ENCODE peak calls at places on chromosomes 11 and 22, in eight cellular contexts. One of them, this sample, is unnamed.

GRCh38 chr11:116871248-116871647 is 33.8 kb upstream of the APOA1 start:
- DNase-seq in astrocyte of the cerebellum: peak
- DNase-seq in dorsolateral prefrontal cortex: no peak
- DNase-seq in naive thymus-derived CD4-positive, alpha-beta T cell: no peak
- DNase-seq in cardiac fibroblast: peak
- DNase-seq in psoas muscle: no peak
- DNase-seq in NB4: no peak
- DNase-seq in heart right ventricle: no peak
- DNase-seq in this sample: no peak

GRCh38 chr11:8719260-8720190 is 36.9 kb downstream of the RPL27A start:
- DNase-seq in astrocyte of the cerebellum: no peak
- DNase-seq in dorsolateral prefrontal cortex: no peak
- DNase-seq in naive thymus-derived CD4-positive, alpha-beta T cell: no peak
- DNase-seq in cardiac fibroblast: peak
- DNase-seq in psoas muscle: peak
- DNase-seq in NB4: no peak
- DNase-seq in heart right ventricle: peak
- DNase-seq in this sample: peak

GRCh38 chr11:64996710-64997380 is at the start of gene BATF2:
- DNase-seq in astrocyte of the cerebellum: no peak
- DNase-seq in dorsolateral prefrontal cortex: peak
- DNase-seq in naive thymus-derived CD4-positive, alpha-beta T cell: no peak
- DNase-seq in cardiac fibroblast: peak
- DNase-seq in psoas muscle: peak
- DNase-seq in NB4: peak
- DNase-seq in heart right ventricle: peak
- DNase-seq in this sample: no peak

GRCh38 chr11:62842171-62842717 is 2.9 kb upstream of the WDR74 start:
- DNase-seq in astrocyte of the cerebellum: no peak
- DNase-seq in dorsolateral prefrontal cortex: peak
- DNase-seq in naive thymus-derived CD4-positive, alpha-beta T cell: no peak
- DNase-seq in cardiac fibroblast: no peak
- DNase-seq in psoas muscle: peak
- DNase-seq in NB4: peak
- DNase-seq in heart right ventricle: peak
- DNase-seq in this sample: no peak

GRCh38 chr11:60127311-60127811 is 38.9 kb downstream of the MS4A2 start:
- DNase-seq in astrocyte of the cerebellum: no peak
- DNase-seq in dorsolateral prefrontal cortex: no peak
- DNase-seq in naive thymus-derived CD4-positive, alpha-beta T cell: no peak
- DNase-seq in cardiac fibroblast: no peak
- DNase-seq in psoas muscle: no peak
- DNase-seq in NB4: no peak
- DNase-seq in heart right ventricle: no peak
- DNase-seq in this sample: peak

GRCh38 chr11:124917115-124917637 is 1.9 kb upstream of the HEPN1 start:
- DNase-seq in astrocyte of the cerebellum: no peak
- DNase-seq in dorsolateral prefrontal cortex: peak
- DNase-seq in naive thymus-derived CD4-positive, alpha-beta T cell: no peak
- DNase-seq in cardiac fibroblast: peak
- DNase-seq in psoas muscle: no peak
- DNase-seq in NB4: no peak
- DNase-seq in heart right ventricle: no peak
- DNase-seq in this sample: no peak

GRCh38 chr11:34274712-34275398 is 83.0 kb downstream of the ABTB2 start:
- DNase-seq in astrocyte of the cerebellum: peak
- DNase-seq in dorsolateral prefrontal cortex: peak
- DNase-seq in naive thymus-derived CD4-positive, alpha-beta T cell: no peak
- DNase-seq in cardiac fibroblast: peak
- DNase-seq in psoas muscle: peak
- DNase-seq in NB4: no peak
- DNase-seq in heart right ventricle: peak
- DNase-seq in this sample: peak

GRCh38 chr22:44259366-44260215 is 53.2 kb downstream of the SHISAL1 start:
- DNase-seq in astrocyte of the cerebellum: no peak
- DNase-seq in dorsolateral prefrontal cortex: peak
- DNase-seq in naive thymus-derived CD4-positive, alpha-beta T cell: no peak
- DNase-seq in cardiac fibroblast: no peak
- DNase-seq in psoas muscle: no peak
- DNase-seq in NB4: no peak
- DNase-seq in heart right ventricle: no peak
- DNase-seq in this sample: no peak

GRCh38 chr11:64802370-64803162 is 448 bp downstream of the MAP4K2 start:
- DNase-seq in astrocyte of the cerebellum: no peak
- DNase-seq in dorsolateral prefrontal cortex: no peak
- DNase-seq in naive thymus-derived CD4-positive, alpha-beta T cell: no peak
- DNase-seq in cardiac fibroblast: no peak
- DNase-seq in psoas muscle: no peak
- DNase-seq in NB4: no peak
- DNase-seq in heart right ventricle: no peak
- DNase-seq in this sample: no peak

GRCh38 chr11:114120606-114121005 is 61.1 kb downstream of the ZBTB16 start:
- DNase-seq in astrocyte of the cerebellum: no peak
- DNase-seq in dorsolateral prefrontal cortex: no peak
- DNase-seq in naive thymus-derived CD4-positive, alpha-beta T cell: no peak
- DNase-seq in cardiac fibroblast: no peak
- DNase-seq in psoas muscle: no peak
- DNase-seq in NB4: no peak
- DNase-seq in heart right ventricle: no peak
- DNase-seq in this sample: no peak

GRCh38 chr11:47127213-47127612 is 49.5 kb downstream of the ARFGAP2 start:
- DNase-seq in astrocyte of the cerebellum: no peak
- DNase-seq in dorsolateral prefrontal cortex: no peak
- DNase-seq in naive thymus-derived CD4-positive, alpha-beta T cell: no peak
- DNase-seq in cardiac fibroblast: no peak
- DNase-seq in psoas muscle: no peak
- DNase-seq in NB4: no peak
- DNase-seq in heart right ventricle: no peak
- DNase-seq in this sample: no peak

GRCh38 chr11:59615132-59615636 is 390 bp downstream of the OSBP start:
- DNase-seq in astrocyte of the cerebellum: no peak
- DNase-seq in dorsolateral prefrontal cortex: peak
- DNase-seq in naive thymus-derived CD4-positive, alpha-beta T cell: peak
- DNase-seq in cardiac fibroblast: no peak
- DNase-seq in psoas muscle: peak
- DNase-seq in NB4: peak
- DNase-seq in heart right ventricle: peak
- DNase-seq in this sample: no peak

GRCh38 chr22:26669060-26669481 is 11.7 kb downstream of the MIAT start:
- DNase-seq in astrocyte of the cerebellum: no peak
- DNase-seq in dorsolateral prefrontal cortex: no peak
- DNase-seq in naive thymus-derived CD4-positive, alpha-beta T cell: no peak
- DNase-seq in cardiac fibroblast: peak
- DNase-seq in psoas muscle: no peak
- DNase-seq in NB4: peak
- DNase-seq in heart right ventricle: no peak
- DNase-seq in this sample: no peak

GRCh38 chr11:111399187-111400031 is 20.3 kb upstream of the POU2AF1 start:
- DNase-seq in astrocyte of the cerebellum: no peak
- DNase-seq in dorsolateral prefrontal cortex: no peak
- DNase-seq in naive thymus-derived CD4-positive, alpha-beta T cell: no peak
- DNase-seq in cardiac fibroblast: no peak
- DNase-seq in psoas muscle: no peak
- DNase-seq in NB4: no peak
- DNase-seq in heart right ventricle: no peak
- DNase-seq in this sample: no peak

GRCh38 chr11:102664001-102664752 is 39.0 kb upstream of the MMP20 start:
- DNase-seq in astrocyte of the cerebellum: no peak
- DNase-seq in dorsolateral prefrontal cortex: no peak
- DNase-seq in naive thymus-derived CD4-positive, alpha-beta T cell: no peak
- DNase-seq in cardiac fibroblast: peak
- DNase-seq in psoas muscle: no peak
- DNase-seq in NB4: peak
- DNase-seq in heart right ventricle: no peak
- DNase-seq in this sample: no peak

GRCh38 chr11:75485742-75486141 is 40.0 kb downstream of the GDPD5 start:
- DNase-seq in astrocyte of the cerebellum: no peak
- DNase-seq in dorsolateral prefrontal cortex: no peak
- DNase-seq in naive thymus-derived CD4-positive, alpha-beta T cell: no peak
- DNase-seq in cardiac fibroblast: no peak
- DNase-seq in psoas muscle: no peak
- DNase-seq in NB4: no peak
- DNase-seq in heart right ventricle: no peak
- DNase-seq in this sample: no peak

GRCh38 chr22:33894515-33894914 is 25.8 kb downstream of the LARGE1 start:
- DNase-seq in astrocyte of the cerebellum: no peak
- DNase-seq in dorsolateral prefrontal cortex: no peak
- DNase-seq in naive thymus-derived CD4-positive, alpha-beta T cell: no peak
- DNase-seq in cardiac fibroblast: no peak
- DNase-seq in psoas muscle: no peak
- DNase-seq in NB4: no peak
- DNase-seq in heart right ventricle: no peak
- DNase-seq in this sample: no peak

GRCh38 chr11:86676533-86677154 is 4.2 kb upstream of the ME3 start:
- DNase-seq in astrocyte of the cerebellum: no peak
- DNase-seq in dorsolateral prefrontal cortex: no peak
- DNase-seq in naive thymus-derived CD4-positive, alpha-beta T cell: no peak
- DNase-seq in cardiac fibroblast: peak
- DNase-seq in psoas muscle: no peak
- DNase-seq in NB4: peak
- DNase-seq in heart right ventricle: no peak
- DNase-seq in this sample: no peak

GRCh38 chr11:43556892-43557291 is 123.6 kb upstream of the HSD17B12 start:
- DNase-seq in astrocyte of the cerebellum: no peak
- DNase-seq in dorsolateral prefrontal cortex: no peak
- DNase-seq in naive thymus-derived CD4-positive, alpha-beta T cell: no peak
- DNase-seq in cardiac fibroblast: no peak
- DNase-seq in psoas muscle: no peak
- DNase-seq in NB4: no peak
- DNase-seq in heart right ventricle: no peak
- DNase-seq in this sample: no peak
- H3K4me3 ChIP-seq in astrocyte of the cerebellum: no peak
- H3K4me3 ChIP-seq in dorsolateral prefrontal cortex: peak
- H3K4me3 ChIP-seq in naive thymus-derived CD4-positive, alpha-beta T cell: no peak
- H3K4me3 ChIP-seq in cardiac fibroblast: no peak
- H3K4me3 ChIP-seq in psoas muscle: no peak
- H3K4me3 ChIP-seq in NB4: no peak
- H3K4me3 ChIP-seq in heart right ventricle: no peak
- H3K4me3 ChIP-seq in this sample: no peak

DNA sequence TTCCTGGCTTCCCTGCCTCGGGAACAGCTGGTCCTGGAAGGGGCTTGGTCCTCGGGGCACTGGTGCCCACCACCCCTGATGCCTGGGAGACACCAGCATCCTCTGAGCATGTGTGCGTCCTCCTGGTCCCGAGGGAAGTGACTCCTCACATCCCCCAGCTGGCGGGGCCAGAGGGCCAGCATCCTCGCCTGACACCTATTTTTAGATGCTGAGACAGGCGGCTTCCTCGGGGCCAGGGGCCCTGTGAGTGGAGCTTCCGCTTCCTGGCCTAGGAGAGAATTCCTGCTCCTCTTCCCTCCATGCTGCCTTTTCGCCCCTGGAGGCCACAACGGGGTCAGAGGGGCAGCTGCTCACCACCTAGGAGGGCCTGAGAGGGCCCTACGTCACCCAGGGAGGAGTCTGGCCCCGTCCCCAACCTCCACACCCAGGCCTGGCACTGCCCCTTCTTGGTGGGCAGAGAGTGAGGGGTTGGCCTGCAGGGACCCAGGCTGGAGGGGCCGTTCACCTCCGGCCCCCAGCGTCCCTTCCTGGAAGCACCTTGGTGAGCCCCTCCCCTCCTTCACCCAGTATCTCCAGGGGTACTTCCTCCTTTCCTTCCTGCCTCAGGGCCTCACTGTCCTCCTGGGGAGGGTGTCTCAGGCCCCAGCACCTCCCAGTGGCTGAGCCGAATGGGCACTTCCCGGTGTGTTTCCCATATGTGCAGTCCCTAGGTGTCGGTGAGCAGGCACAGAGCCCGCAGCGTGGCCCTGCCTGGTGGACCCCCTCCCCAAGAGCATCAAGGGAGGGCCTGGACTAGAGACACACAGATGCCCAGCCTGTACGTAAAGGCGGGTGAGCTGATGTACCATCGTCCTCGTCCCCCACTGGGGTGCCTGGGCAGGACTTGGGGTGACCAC is 6.1 kb downstream of the CD81 start:
- DNase-seq in astrocyte of the cerebellum: no peak
- DNase-seq in dorsolateral prefrontal cortex: no peak
- DNase-seq in naive thymus-derived CD4-positive, alpha-beta T cell: no peak
- DNase-seq in cardiac fibroblast: peak
- DNase-seq in psoas muscle: peak
- DNase-seq in NB4: peak
- DNase-seq in heart right ventricle: peak
- DNase-seq in this sample: no peak
- H3K4me3 ChIP-seq in astrocyte of the cerebellum: no peak
- H3K4me3 ChIP-seq in dorsolateral prefrontal cortex: peak
- H3K4me3 ChIP-seq in naive thymus-derived CD4-positive, alpha-beta T cell: no peak
- H3K4me3 ChIP-seq in cardiac fibroblast: no peak
- H3K4me3 ChIP-seq in psoas muscle: peak
- H3K4me3 ChIP-seq in NB4: no peak
- H3K4me3 ChIP-seq in heart right ventricle: peak
- H3K4me3 ChIP-seq in this sample: no peak

DNA sequence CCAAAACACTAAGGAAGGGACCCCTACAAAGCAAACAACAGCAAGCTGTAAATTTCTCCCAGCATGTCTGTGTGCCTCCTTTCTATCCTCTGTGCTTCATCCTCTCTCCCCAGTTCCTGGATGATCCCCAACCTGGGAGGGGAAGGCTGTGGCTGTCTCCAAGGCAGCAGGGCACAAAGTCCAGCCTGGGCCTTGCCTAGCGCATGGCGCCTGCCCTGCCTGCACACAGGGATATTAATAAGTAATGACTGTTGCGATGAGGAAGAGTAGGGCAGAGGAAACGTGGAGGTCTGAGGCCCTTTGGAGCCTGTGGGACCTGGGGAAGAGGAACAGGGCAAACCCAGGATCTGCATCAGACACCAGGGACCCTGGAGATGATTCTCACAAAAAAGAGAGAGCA is 2.0 kb downstream of the USH1C start:
- DNase-seq in astrocyte of the cerebellum: no peak
- DNase-seq in dorsolateral prefrontal cortex: peak
- DNase-seq in naive thymus-derived CD4-positive, alpha-beta T cell: no peak
- DNase-seq in cardiac fibroblast: no peak
- DNase-seq in psoas muscle: no peak
- DNase-seq in NB4: no peak
- DNase-seq in heart right ventricle: no peak
- DNase-seq in this sample: no peak
- H3K4me3 ChIP-seq in astrocyte of the cerebellum: no peak
- H3K4me3 ChIP-seq in dorsolateral prefrontal cortex: no peak
- H3K4me3 ChIP-seq in naive thymus-derived CD4-positive, alpha-beta T cell: no peak
- H3K4me3 ChIP-seq in cardiac fibroblast: no peak
- H3K4me3 ChIP-seq in psoas muscle: no peak
- H3K4me3 ChIP-seq in NB4: no peak
- H3K4me3 ChIP-seq in heart right ventricle: no peak
- H3K4me3 ChIP-seq in this sample: peak

DNA sequence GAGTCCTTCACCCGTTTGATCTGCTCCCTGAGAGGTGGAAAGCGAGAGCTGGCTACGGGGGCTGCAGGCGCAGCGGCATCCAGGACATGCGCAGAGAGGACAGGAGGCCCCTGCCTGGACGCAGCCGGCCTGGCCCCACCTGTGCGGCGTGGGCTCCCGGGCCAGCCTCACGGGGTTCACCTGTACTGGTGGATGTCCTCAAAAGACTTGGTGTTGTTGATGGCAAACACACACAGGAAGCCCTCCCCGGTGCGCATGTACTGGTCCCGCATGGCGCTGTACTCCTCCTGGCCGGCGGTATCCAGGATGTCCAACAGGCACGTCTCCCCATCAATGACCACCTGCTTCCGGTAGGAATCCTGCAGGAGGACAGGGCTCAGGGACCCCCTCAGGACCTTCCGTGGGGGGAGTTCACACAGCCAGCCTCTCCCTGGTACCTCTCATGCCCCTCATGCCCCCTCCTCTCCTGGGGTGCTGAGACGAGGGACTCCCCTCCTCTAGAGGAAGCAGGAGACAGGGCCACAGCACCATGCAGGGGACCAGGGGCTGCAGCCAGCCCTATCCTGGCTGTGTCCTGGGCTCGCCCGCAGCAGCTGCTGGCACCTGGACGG is 1.7 kb downstream of the HRAS start:
- DNase-seq in astrocyte of the cerebellum: no peak
- DNase-seq in dorsolateral prefrontal cortex: no peak
- DNase-seq in naive thymus-derived CD4-positive, alpha-beta T cell: no peak
- DNase-seq in cardiac fibroblast: no peak
- DNase-seq in psoas muscle: no peak
- DNase-seq in NB4: no peak
- DNase-seq in heart right ventricle: no peak
- DNase-seq in this sample: no peak
- H3K4me3 ChIP-seq in astrocyte of the cerebellum: peak
- H3K4me3 ChIP-seq in dorsolateral prefrontal cortex: peak
- H3K4me3 ChIP-seq in naive thymus-derived CD4-positive, alpha-beta T cell: no peak
- H3K4me3 ChIP-seq in cardiac fibroblast: no peak
- H3K4me3 ChIP-seq in psoas muscle: peak
- H3K4me3 ChIP-seq in NB4: no peak
- H3K4me3 ChIP-seq in heart right ventricle: peak
- H3K4me3 ChIP-seq in this sample: no peak